ENCODE peak calls at places on chromosome X, in eight cellular contexts. X, L, W, M, H, E, U and K are unnamed samples.

GRCh38 chrX:68865300-68865699 is 36.5 kb downstream of the EFNB1 start:
- DNase-seq in X (no peak), L (no peak), W (no peak), M (no peak), H (no peak), E (no peak), U (no peak), K (no peak)

GRCh38 chrX:19889582-19890342 is 2.4 kb upstream of the SH3KBP1 start:
- DNase-seq in X (peak; percentile 74), L (peak; percentile 72), W (peak; percentile 42), M (no peak), H (peak; percentile 36), E (no peak), U (no peak), K (peak; percentile 34)

GRCh38 chrX:30060718-30061117 is 154.6 kb upstream of the MAGEB2 start:
- DNase-seq in X (peak; percentile 24), L (no peak), W (peak; percentile 11), M (no peak), H (no peak), E (peak; percentile 29), U (peak; percentile 19), K (no peak)

GRCh38 chrX:114127005-114127404 is 456.9 kb upstream of the HTR2C start:
- DNase-seq in X (no peak), L (no peak), W (no peak), M (no peak), H (no peak), E (no peak), U (no peak), K (no peak)

GRCh38 chrX:19760345-19760744 is 127.1 kb downstream of the SH3KBP1 start:
- DNase-seq in X (no peak), L (no peak), W (no peak), M (no peak), H (no peak), E (no peak), U (no peak), K (no peak)

GRCh38 chrX:115362334-115363095 is 73.0 kb downstream of the LUZP4 start:
- DNase-seq in X (peak; percentile 9), L (no peak), W (peak; percentile 63), M (no peak), H (no peak), E (no peak), U (peak; percentile 21), K (no peak)

GRCh38 chrX:13059676-13060499 is 15.5 kb upstream of the FAM9C start:
- DNase-seq in X (peak; percentile 77), L (no peak), W (peak; percentile 70), M (no peak), H (no peak), E (no peak), U (no peak), K (no peak)

GRCh38 chrX:31604629-31605221 is 532.9 kb upstream of the FTHL17 start:
- DNase-seq in X (no peak), L (no peak), W (no peak), M (no peak), H (no peak), E (no peak), U (no peak), K (no peak)

GRCh38 chrX:37060999-37061398 is 52.8 kb downstream of the FAM47C start:
- DNase-seq in X (peak; percentile 36), L (peak; percentile 4), W (peak; percentile 42), M (peak; percentile 38), H (peak; percentile 7), E (peak; percentile 3), U (peak; percentile 33), K (no peak)

GRCh38 chrX:39336709-39337294 is 535.5 kb downstream of the MID1IP1 start:
- DNase-seq in X (no peak), L (peak; percentile 51), W (peak; percentile 62), M (no peak), H (no peak), E (no peak), U (no peak), K (no peak)

GRCh38 chrX:140439455-140439854 is 65.4 kb downstream of the SOX3 start:
- DNase-seq in X (no peak), L (no peak), W (no peak), M (peak; percentile 84), H (peak; percentile 1), E (no peak), U (peak; percentile 88), K (no peak)

GRCh38 chrX:100376581-100376980 is 33.5 kb downstream of the PCDH19 start:
- DNase-seq in X (peak; percentile 25), L (no peak), W (no peak), M (no peak), H (no peak), E (no peak), U (no peak), K (no peak)

GRCh38 chrX:77160301-77160700 is 286.9 kb upstream of the FGF16 start:
- DNase-seq in X (peak; percentile 13), L (peak; percentile 32), W (no peak), M (peak; percentile 65), H (no peak), E (no peak), U (peak; percentile 2), K (no peak)

GRCh38 chrX:54171527-54171926 is 11.5 kb downstream of the FAM120C start:
- DNase-seq in X (peak; percentile 43), L (no peak), W (peak; percentile 29), M (no peak), H (no peak), E (no peak), U (no peak), K (no peak)

GRCh38 chrX:35115205-35115604 is 172.6 kb downstream of the FAM47B start:
- DNase-seq in X (peak; percentile 87), L (no peak), W (peak; percentile 55), M (no peak), H (no peak), E (no peak), U (no peak), K (no peak)

GRCh38 chrX:2325076-2325784 is 175.5 kb downstream of the DHRSX start:
- DNase-seq in X (peak; percentile 64), L (peak; percentile 45), W (peak; percentile 86), M (peak; percentile 33), H (no peak), E (no peak), U (no peak), K (no peak)

GRCh38 chrX:6002056-6002455 is 226.6 kb downstream of the NLGN4X start:
- DNase-seq in X (no peak), L (no peak), W (no peak), M (no peak), H (no peak), E (peak; percentile 84), U (no peak), K (no peak)

GRCh38 chrX:2703991-2704369 is 12.9 kb downstream of the CD99 start:
- DNase-seq in X (peak; percentile 74), L (peak; percentile 45), W (no peak), M (no peak), H (no peak), E (no peak), U (peak; percentile 53), K (no peak)

GRCh38 chrX:68462653-68463052 is 29.4 kb upstream of the OPHN1 start:
- DNase-seq in X (peak; percentile 61), L (peak; percentile 16), W (peak; percentile 58), M (peak; percentile 28), H (no peak), E (peak; percentile 0), U (no peak), K (no peak)

GRCh38 chrX:21958888-21959287 is 18.4 kb downstream of the SMS start:
- DNase-seq in X (no peak), L (no peak), W (peak; percentile 79), M (no peak), H (no peak), E (no peak), U (no peak), K (no peak)

GRCh38 chrX:41209853-41210252 is 124.1 kb upstream of the DDX3X start:
- DNase-seq in X (no peak), L (no peak), W (no peak), M (no peak), H (no peak), E (no peak), U (no peak), K (no peak)

GRCh38 chrX:72308566-72309296 is 3.0 kb upstream of the CITED1 start:
- DNase-seq in X (peak; percentile 61), L (peak; percentile 39), W (peak; percentile 61), M (peak; percentile 82), H (peak; percentile 28), E (peak; percentile 65), U (peak; percentile 83), K (no peak)

GRCh38 chrX:119468930-119469635 is 839 bp downstream of the SLC25A5 start:
- DNase-seq in X (peak; percentile 80), L (peak; percentile 92), W (peak; percentile 71), M (peak; percentile 74), H (peak; percentile 49), E (peak; percentile 92), U (peak; percentile 87), K (no peak)

GRCh38 chrX:124736553-124737240 is 390.3 kb downstream of the SH2D1A start:
- DNase-seq in X (no peak), L (peak; percentile 60), W (no peak), M (peak; percentile 92), H (no peak), E (peak; percentile 21), U (peak; percentile 56), K (no peak)

GRCh38 chrX:53317365-53318069 is 36.1 kb upstream of the IQSEC2 start:
- DNase-seq in X (peak; percentile 51), L (peak; percentile 68), W (peak; percentile 35), M (peak; percentile 68), H (peak; percentile 60), E (peak; percentile 29), U (peak; percentile 91), K (no peak)

GRCh38 chrX:132958086-132958703 is at the start of gene HS6ST2:
- DNase-seq in X (no peak), L (peak; percentile 26), W (no peak), M (peak; percentile 48), H (peak; percentile 22), E (no peak), U (peak; percentile 86), K (no peak)

GRCh38 chrX:151081016-151081415 is 95.4 kb upstream of the GPR50 start:
- DNase-seq in X (no peak), L (no peak), W (no peak), M (no peak), H (no peak), E (no peak), U (peak; percentile 6), K (no peak)

GRCh38 chrX:50677789-50678188 is 136.2 kb downstream of the SHROOM4 start:
- DNase-seq in X (no peak), L (no peak), W (no peak), M (no peak), H (no peak), E (no peak), U (no peak), K (no peak)

GRCh38 chrX:118761950-118762725 is 34.7 kb downstream of the IL13RA1 start:
- DNase-seq in X (no peak), L (peak; percentile 7), W (no peak), M (no peak), H (no peak), E (no peak), U (peak; percentile 45), K (no peak)

GRCh38 chrX:107589243-107589642 is 39.1 kb upstream of the PRPS1 start:
- DNase-seq in X (no peak), L (no peak), W (no peak), M (no peak), H (no peak), E (no peak), U (no peak), K (no peak)

GRCh38 chrX:41180194-41180902 is 95.1 kb downstream of the USP9X start:
- DNase-seq in X (peak; percentile 62), L (peak; percentile 67), W (peak; percentile 70), M (peak; percentile 58), H (peak; percentile 21), E (peak; percentile 17), U (peak; percentile 38), K (no peak)

GRCh38 chrX:150642421-150642820 is 50.8 kb upstream of the MTMR1 start:
- DNase-seq in X (no peak), L (no peak), W (no peak), M (no peak), H (peak; percentile 1), E (no peak), U (no peak), K (peak; percentile 20)

GRCh38 chrX:39995457-39995856 is 102.3 kb downstream of the BCOR start:
- DNase-seq in X (no peak), L (no peak), W (no peak), M (no peak), H (no peak), E (no peak), U (peak; percentile 43), K (no peak)